ENCODE peak calls at places on chromosomes 6 and 20, in four cellular contexts. O is foreskin fibroblast, S is cardiac fibroblast, J is AG04449. L is an unnamed sample.

GRCh38 chr6:89079611-89080213 is 839 bp upstream of the PNRC1 start:
- DNase-seq in O (peak; percentile 77), S (peak; percentile 84), J (no peak), L (peak; percentile 55)

GRCh38 chr20:24965065-24965919 is 16.2 kb downstream of the CST7 start:
- DNase-seq in O (no peak), S (no peak), J (no peak), L (no peak)

GRCh38 chr6:13407709-13408695 is 79.4 kb downstream of the GFOD1 start:
- DNase-seq in O (peak; percentile 63), S (peak; percentile 98), J (peak; percentile 41), L (no peak)

GRCh38 chr20:40010483-40010882 is 678.6 kb downstream of the MAFB start:
- DNase-seq in O (peak; percentile 69), S (peak; percentile 1), J (no peak), L (no peak)

GRCh38 chr20:50737352-50737751 is 6.0 kb downstream of the PARD6B start:
- DNase-seq in O (no peak), S (no peak), J (no peak), L (no peak)

GRCh38 chr6:52049252-52050050 is 38.0 kb downstream of the PKHD1 start:
- DNase-seq in O (peak; percentile 45), S (peak; percentile 48), J (peak; percentile 4), L (no peak)

GRCh38 chr20:59525500-59526241 is 78.7 kb upstream of the PHACTR3 start:
- DNase-seq in O (peak; percentile 59), S (peak; percentile 53), J (no peak), L (no peak)

GRCh38 chr6:147322299-147323162 is 118.3 kb downstream of the STXBP5 start:
- DNase-seq in O (peak; percentile 73), S (peak; percentile 56), J (peak; percentile 49), L (no peak)

GRCh38 chr20:6744805-6745204 is 22.7 kb upstream of the BMP2 start:
- DNase-seq in O (peak; percentile 4), S (no peak), J (no peak), L (no peak)

GRCh38 chr20:6305536-6305935 is 182.7 kb upstream of the FERMT1 start:
- DNase-seq in O (no peak), S (no peak), J (no peak), L (no peak)

GRCh38 chr6:156718647-156719394 is 58.4 kb upstream of the ARID1B start:
- DNase-seq in O (peak; percentile 17), S (peak; percentile 46), J (no peak), L (no peak)

GRCh38 chr6:139699335-139699734 is 324.9 kb upstream of the CITED2 start:
- DNase-seq in O (peak; percentile 92), S (peak; percentile 74), J (no peak), L (no peak)

GRCh38 chr6:90610671-90611542 is 24.0 kb upstream of the MAP3K7 start:
- DNase-seq in O (peak; percentile 57), S (peak; percentile 22), J (no peak), L (no peak)

GRCh38 chr6:41406821-41407787 is 71.7 kb downstream of the NCR2 start:
- DNase-seq in O (no peak), S (no peak), J (no peak), L (no peak)

GRCh38 chr6:72911463-72912153 is 289.7 kb downstream of the KCNQ5 start:
- DNase-seq in O (peak; percentile 33), S (peak; percentile 74), J (no peak), L (no peak)

GRCh38 chr6:37279366-37280134 is 21.6 kb upstream of the TMEM217 start:
- DNase-seq in O (peak; percentile 75), S (peak; percentile 77), J (no peak), L (no peak)

GRCh38 chr6:118280210-118280609 is 267.9 kb upstream of the PLN start:
- DNase-seq in O (peak; percentile 33), S (no peak), J (no peak), L (no peak)

GRCh38 chr6:6610031-6610591 is 21.6 kb downstream of the LY86 start:
- DNase-seq in O (no peak), S (no peak), J (no peak), L (peak; percentile 51)

GRCh38 chr6:13500264-13500663 is 12.9 kb upstream of the GFOD1 start:
- DNase-seq in O (no peak), S (no peak), J (no peak), L (no peak)

GRCh38 chr6:142413111-142413510 is 111.3 kb downstream of the ADGRG6 start:
- DNase-seq in O (peak; percentile 43), S (peak; percentile 9), J (no peak), L (no peak)

GRCh38 chr6:85498596-85499258 is 48.8 kb downstream of the NT5E start:
- DNase-seq in O (peak; percentile 55), S (peak; percentile 41), J (no peak), L (no peak)

GRCh38 chr6:20559924-20560551 is 25.8 kb downstream of the CDKAL1 start:
- DNase-seq in O (peak; percentile 28), S (peak; percentile 39), J (no peak), L (no peak)

GRCh38 chr6:145813285-145814034 is 1.1 kb downstream of the FBXO30 start:
- DNase-seq in O (peak; percentile 79), S (peak; percentile 66), J (no peak), L (no peak)

GRCh38 chr6:57021086-57021720 is 25.3 kb upstream of the KIAA1586 start:
- DNase-seq in O (peak; percentile 62), S (peak; percentile 72), J (peak; percentile 3), L (no peak)

DNA sequence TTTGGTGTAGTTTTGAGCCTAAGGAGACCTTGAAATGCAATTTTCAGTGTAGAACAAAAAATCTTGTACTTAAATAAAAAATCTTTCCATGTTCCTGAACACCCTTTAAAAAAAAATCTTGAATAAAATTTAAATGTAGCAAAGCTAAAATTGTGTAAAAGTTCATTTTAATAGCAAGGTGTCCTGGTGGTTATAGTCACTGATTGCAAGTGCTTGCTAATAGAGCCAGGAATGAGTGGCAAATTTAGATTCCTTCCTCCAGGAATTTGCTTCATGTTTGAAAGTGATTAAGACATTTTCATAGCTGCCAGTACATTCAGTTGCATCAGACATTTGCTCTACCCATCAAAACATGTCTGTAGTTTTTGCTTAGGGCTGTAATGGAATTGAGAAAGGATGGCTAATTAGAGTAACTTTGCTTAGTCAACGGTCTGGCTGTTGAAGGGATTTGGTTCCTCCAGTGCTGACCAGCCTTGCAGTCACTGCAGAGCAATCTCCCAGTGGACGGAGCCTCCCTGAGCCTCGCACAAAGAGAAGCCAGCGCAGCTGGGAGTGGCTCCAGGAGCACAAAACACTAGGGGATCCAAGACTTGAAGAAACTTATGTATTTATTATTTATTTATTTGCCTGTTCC is 36.5 kb downstream of the AKAP12 start:
- DNase-seq in O (peak; percentile 90), S (peak; percentile 80), J (peak; percentile 88), L (no peak)
- TF ChIP-seq CTCF in O (peak; percentile 12), S (no peak), J (peak; percentile 9), L (no peak)

GRCh38 chr6:68975064-68975463 is 340.0 kb downstream of the ADGRB3 start:
- DNase-seq in O (peak; percentile 3), S (peak; percentile 5), J (no peak), L (no peak)
- TF ChIP-seq CTCF in O (no peak), S (peak; percentile 46), J (no peak), L (no peak)

DNA sequence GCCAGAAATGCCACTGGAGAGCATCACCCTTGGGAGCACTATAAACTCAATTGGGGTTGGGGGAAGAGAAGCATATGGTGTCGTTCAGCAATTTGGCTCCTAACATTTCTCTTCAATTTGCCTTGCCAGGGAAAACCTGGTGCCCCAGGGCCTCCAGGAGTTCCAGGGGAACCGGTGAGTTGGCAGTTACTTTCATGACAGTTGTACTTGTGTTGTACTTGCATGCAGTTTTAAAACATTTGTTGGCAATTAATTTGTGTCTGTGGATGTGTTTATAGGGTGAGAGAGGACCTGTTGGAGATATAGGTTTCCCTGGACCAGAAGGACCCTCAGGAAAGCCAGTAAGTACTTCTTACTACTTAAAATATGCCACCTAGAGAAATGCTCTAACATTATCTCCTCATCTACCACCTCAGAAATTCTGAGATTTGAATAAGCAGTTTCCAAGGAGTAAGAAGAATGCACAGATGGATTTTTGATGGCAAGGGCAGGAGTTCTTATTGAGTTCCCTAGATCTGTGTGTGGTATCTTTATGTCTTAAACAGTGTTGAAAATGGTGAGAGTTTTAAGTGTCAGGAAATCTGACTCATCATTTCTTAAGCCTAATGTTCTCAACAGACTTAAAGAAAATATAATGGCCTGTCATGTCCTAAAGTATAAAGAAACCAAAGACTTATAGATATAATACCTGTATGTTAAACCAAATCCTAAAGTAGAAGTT is 122.5 kb downstream of the COL9A1 start:
- DNase-seq in O (peak; percentile 1), S (no peak), J (no peak), L (no peak)
- TF ChIP-seq CTCF in O (no peak), S (no peak), J (no peak), L (no peak)

GRCh38 chr20:13770141-13770540 is 14.6 kb downstream of the ESF1 start:
- DNase-seq in O (no peak), S (no peak), J (no peak), L (no peak)

GRCh38 chr20:13777171-13777601 is 7.5 kb downstream of the ESF1 start:
- DNase-seq in O (no peak), S (no peak), J (no peak), L (no peak)

GRCh38 chr20:13772529-13772928 is 12.2 kb downstream of the ESF1 start:
- DNase-seq in O (peak; percentile 53), S (no peak), J (no peak), L (no peak)

GRCh38 chr20:13775867-13776266 is 8.9 kb downstream of the ESF1 start:
- DNase-seq in O (no peak), S (no peak), J (no peak), L (no peak)

DNA sequence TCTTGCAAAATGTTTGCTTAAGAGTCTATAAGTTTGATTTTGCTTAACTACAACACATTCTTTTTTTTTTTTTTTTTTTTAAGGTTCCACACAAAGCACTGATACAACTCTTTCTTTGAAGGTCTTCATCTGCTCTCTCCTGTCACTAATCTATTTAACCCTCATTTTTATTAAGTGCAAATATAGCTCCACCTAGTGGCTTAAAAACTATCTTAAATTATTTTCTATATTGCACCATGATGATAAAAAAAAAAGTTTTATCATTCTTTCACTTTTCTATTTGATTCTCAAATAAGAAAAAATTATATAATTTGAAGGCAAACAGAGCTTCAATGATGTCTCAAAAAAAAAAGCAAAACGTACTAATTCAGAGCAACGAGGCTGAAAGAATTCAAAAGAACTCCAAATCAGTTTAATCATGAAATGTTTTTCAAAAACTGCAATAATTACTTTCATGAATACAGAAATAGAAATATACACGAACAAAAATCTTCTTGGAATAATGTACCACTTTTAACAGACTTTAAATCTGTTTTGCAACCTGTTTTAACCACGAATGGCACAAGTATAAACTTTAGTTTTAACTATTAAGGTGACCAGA is 12.8 kb downstream of the ESF1 start:
- DNase-seq in O (no peak), S (peak; percentile 49), J (no peak), L (no peak)
- TF ChIP-seq CTCF in O (peak; percentile 27), S (peak; percentile 32), J (peak; percentile 2), L (peak; percentile 54)

DNA sequence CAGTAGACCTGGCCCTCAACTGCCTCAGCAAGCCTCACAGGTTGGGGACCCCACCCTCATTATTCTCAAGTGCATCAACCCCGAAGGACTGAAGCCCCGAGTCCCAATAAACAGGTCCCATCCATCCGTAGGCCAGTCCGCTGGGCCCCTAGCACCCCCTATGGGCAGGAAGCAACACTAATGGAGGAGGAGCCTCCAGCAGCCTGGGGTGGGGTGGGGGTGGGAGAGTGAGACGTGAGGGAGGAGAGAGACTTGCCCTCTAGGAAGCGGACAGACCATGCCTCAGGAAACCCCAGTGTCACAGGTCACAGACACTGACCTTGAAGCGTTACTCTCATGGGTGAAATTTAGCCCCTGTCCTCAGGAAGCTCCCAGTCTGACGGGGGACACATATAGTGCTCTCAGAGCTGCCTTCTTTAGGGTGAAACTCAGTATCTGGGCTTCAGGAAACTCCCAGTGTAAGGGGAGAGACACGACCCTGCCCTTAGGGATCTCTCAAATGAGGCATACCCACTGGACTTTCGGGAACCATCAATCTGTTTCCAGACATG is 125.9 kb downstream of the MRPL14 start:
- DNase-seq in O (no peak), S (no peak), J (no peak), L (no peak)
- TF ChIP-seq CTCF in O (peak; percentile 18), S (peak; percentile 56), J (peak; percentile 56), L (no peak)

GRCh38 chr6:155154158-155154830 is 109.5 kb upstream of the CLDN20 start:
- DNase-seq in O (peak; percentile 92), S (peak; percentile 80), J (peak; percentile 68), L (no peak)
- TF ChIP-seq CTCF in O (no peak), S (no peak), J (no peak), L (no peak)